ENCODE peak calls at places on chromosomes 4 and X, in four cellular contexts. G is DND-41, Y is GM23248, V is hepatocyte. O is an unnamed sample.

GRCh38 chr4:183098080-183098722 is 856 bp upstream of the WWC2 start:
- DNase-seq in G (no peak), Y (peak), V (peak), O (no peak)

GRCh38 chr4:185101354-185101890 is 41.6 kb upstream of the SLC25A4 start:
- DNase-seq in G (no peak), Y (no peak), V (no peak), O (peak)

GRCh38 chr4:102543030-102543505 is 41.9 kb downstream of the NFKB1 start:
- DNase-seq in G (no peak), Y (no peak), V (no peak), O (no peak)

GRCh38 chrX:149504226-149504914 is 736 bp downstream of the IDS start:
- DNase-seq in G (peak), Y (peak), V (peak), O (no peak)

GRCh38 chr4:165813606-165814005 is 59.4 kb upstream of the TLL1 start:
- DNase-seq in G (no peak), Y (no peak), V (no peak), O (no peak)

GRCh38 chr4:75715105-75715799 is 9.1 kb upstream of the USO1 start:
- DNase-seq in G (no peak), Y (peak), V (no peak), O (no peak)

GRCh38 chr4:173281420-173282333 is 52.5 kb downstream of the HMGB2 start:
- DNase-seq in G (peak), Y (no peak), V (no peak), O (no peak)

GRCh38 chr4:147733614-147734344 is 1.9 kb downstream of the ARHGAP10 start:
- DNase-seq in G (no peak), Y (peak), V (no peak), O (no peak)

GRCh38 chr4:74433541-74434172 is 11.3 kb upstream of the AREG start:
- DNase-seq in G (no peak), Y (no peak), V (no peak), O (no peak)

GRCh38 chr4:104351696-104352095 is 143.0 kb downstream of the CXXC4 start:
- DNase-seq in G (no peak), Y (no peak), V (no peak), O (no peak)

GRCh38 chr4:5545271-5545670 is 163.1 kb downstream of the EVC2 start:
- DNase-seq in G (no peak), Y (peak), V (no peak), O (no peak)

GRCh38 chr4:37082912-37083311 is 161.6 kb upstream of the NWD2 start:
- DNase-seq in G (no peak), Y (no peak), V (no peak), O (no peak)

GRCh38 chrX:47210661-47211425 is 7.6 kb upstream of the CDK16 start:
- DNase-seq in G (no peak), Y (no peak), V (no peak), O (no peak)

GRCh38 chrX:18887177-18887820 is 96.6 kb downstream of the PHKA2 start:
- DNase-seq in G (no peak), Y (peak), V (no peak), O (no peak)
- H3K4me3 ChIP-seq in G (no peak), Y (peak), V (no peak), O (no peak)

GRCh38 chrX:104255465-104255864 is 732 bp upstream of the ESX1 start:
- DNase-seq in G (no peak), Y (no peak), V (no peak), O (no peak)
- TF ChIP-seq EZH2 in G (no peak), Y (no peak), V (no peak), O (no peak)

GRCh38 chr4:119629142-119629471 is 503 bp upstream of the PDE5A start:
- DNase-seq in G (no peak), Y (no peak), V (no peak), O (no peak)

GRCh38 chr4:119627267-119628190 is 1.1 kb downstream of the PDE5A start:
- DNase-seq in G (no peak), Y (peak), V (peak), O (no peak)

GRCh38 chr4:119626420-119626819 is 2.2 kb downstream of the PDE5A start:
- DNase-seq in G (no peak), Y (peak), V (no peak), O (no peak)

GRCh38 chr4:119628281-119629141 is at the start of gene PDE5A:
- DNase-seq in G (no peak), Y (peak), V (peak), O (peak)

GRCh38 chr4:119626943-119627266 is 1.7 kb downstream of the PDE5A start:
- DNase-seq in G (no peak), Y (no peak), V (no peak), O (no peak)
- H3K4me3 ChIP-seq in G (no peak), Y (peak), V (peak), O (peak)

GRCh38 chr4:133147922-133148689 is 988 bp upstream of the PCDH10 start:
- DNase-seq in G (no peak), Y (peak), V (peak), O (no peak)

GRCh38 chr4:133146192-133146573 is 2.9 kb upstream of the PCDH10 start:
- DNase-seq in G (no peak), Y (no peak), V (no peak), O (no peak)

GRCh38 chr4:133146574-133147198 is 2.4 kb upstream of the PCDH10 start:
- DNase-seq in G (peak), Y (peak), V (peak), O (no peak)

GRCh38 chr4:133148690-133149363 is at the start of gene PCDH10:
- DNase-seq in G (peak), Y (peak), V (peak), O (peak)

GRCh38 chr4:133147365-133147821 is 1.7 kb upstream of the PCDH10 start:
- DNase-seq in G (no peak), Y (no peak), V (peak), O (no peak)
- TF ChIP-seq EZH2 in G (no peak), Y (no peak), V (no peak), O (no peak)

GRCh38 chr4:6987566-6987920 is 55.6 kb upstream of the TADA2B start:
- DNase-seq in G (no peak), Y (peak), V (peak), O (no peak)

GRCh38 chr4:6984611-6985115 is 58.5 kb upstream of the TADA2B start:
- DNase-seq in G (no peak), Y (no peak), V (no peak), O (no peak)

GRCh38 chr4:6988016-6988715 is 55.0 kb upstream of the TADA2B start:
- DNase-seq in G (no peak), Y (peak), V (no peak), O (no peak)

GRCh38 chr4:6986067-6986780 is 56.9 kb upstream of the TADA2B start:
- DNase-seq in G (no peak), Y (peak), V (peak), O (no peak)

GRCh38 chr4:6986781-6987565 is 56.2 kb upstream of the TADA2B start:
- DNase-seq in G (peak), Y (peak), V (peak), O (no peak)
- H3K4me3 ChIP-seq in G (peak), Y (peak), V (peak), O (peak)

GRCh38 chr4:126734465-126734864 is 898.3 kb upstream of the INTU start:
- DNase-seq in G (no peak), Y (no peak), V (no peak), O (no peak)
- TF ChIP-seq EZH2 in G (no peak), Y (no peak), V (no peak), O (no peak)

DNA sequence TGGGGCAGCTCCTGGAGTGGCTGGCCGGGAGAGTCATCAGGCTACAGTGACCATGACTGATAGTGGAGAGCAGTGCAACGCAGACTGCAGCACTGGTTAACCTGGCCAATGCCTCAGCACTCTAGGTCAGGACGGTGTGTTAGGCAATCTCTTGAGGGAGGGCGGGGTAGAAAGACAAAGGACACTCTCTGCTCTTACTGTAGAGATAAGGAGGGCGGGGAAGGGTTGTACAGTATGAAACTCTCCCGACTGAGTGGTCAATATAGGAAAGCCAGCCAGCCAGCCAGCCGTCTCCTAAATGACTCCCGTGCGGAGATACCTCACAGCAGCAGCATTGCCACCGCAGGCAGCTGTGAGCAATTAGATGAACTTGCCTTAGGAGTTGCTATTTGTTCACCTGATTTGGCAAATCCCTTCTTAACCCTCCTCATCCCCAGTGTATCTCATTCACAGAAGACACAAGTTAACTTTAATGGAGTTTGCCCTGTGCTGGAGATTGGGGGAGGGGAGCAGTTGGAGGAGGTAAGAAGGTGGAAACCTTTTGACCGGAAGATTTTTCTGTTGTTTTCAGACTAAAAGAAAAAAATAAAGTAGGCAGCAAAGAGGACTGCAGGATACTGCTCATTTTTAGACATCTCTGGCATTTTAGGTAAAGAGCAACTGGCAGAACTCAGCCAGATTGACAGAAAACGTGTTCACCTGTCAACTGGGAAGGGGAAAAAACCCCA is 330.5 kb downstream of the HNRNPD start:
- DNase-seq in G (no peak), Y (peak), V (peak), O (no peak)
- H3K4me3 ChIP-seq in G (no peak), Y (no peak), V (peak), O (peak)

GRCh38 chrX:53320543-53321215 is 39.3 kb upstream of the IQSEC2 start:
- DNase-seq in G (no peak), Y (peak), V (peak), O (no peak)
- TF ChIP-seq EZH2 in G (no peak), Y (no peak), V (no peak), O (no peak)